ENCODE peak calls at places on chromosomes 11 and 22, in nine cellular contexts. One of them, this sample, is unnamed.

GRCh38 chr22:45852826-45853225 is 124.1 kb downstream of the WNT7B start:
- DNase-seq in NCI-H460: no peak
- DNase-seq in fibroblast of the aortic adventitia: no peak
- DNase-seq in heart left ventricle: no peak
- DNase-seq in right lobe of liver: no peak
- DNase-seq in H4: no peak
- DNase-seq in stimulated activated CD8-positive, alpha-beta memory T cell treated with anti-CD3 and anti-CD28 coated beads, Interleukin-15, amount 100 ng/mL, for 1 hour: no peak
- DNase-seq in activated CD4-positive, alpha-beta memory T cell treated with anti-CD3 and anti-CD28 coated beads, Interleukin-2, amount 10 ng/mL, durations not matched to agents 7 days and 5 days: no peak
- DNase-seq in nephron progenitor cell: no peak
- DNase-seq in this sample: no peak

GRCh38 chr11:113994077-113994954 is 19.4 kb downstream of the HTR3A start:
- DNase-seq in activated CD4-positive, alpha-beta memory T cell treated with anti-CD3 and anti-CD28 coated beads, Interleukin-2, amount 10 ng/mL, durations not matched to agents 7 days and 5 days: peak; percentile 34
- DNase-seq in nephron progenitor cell: peak; percentile 68
- DNase-seq in NCI-H460: no peak
- DNase-seq in heart left ventricle: no peak
- DNase-seq in stimulated activated CD8-positive, alpha-beta memory T cell treated with anti-CD3 and anti-CD28 coated beads, Interleukin-15, amount 100 ng/mL, for 1 hour: peak; percentile 11
- DNase-seq in right lobe of liver: no peak
- DNase-seq in fibroblast of the aortic adventitia: no peak
- DNase-seq in H4: no peak
- DNase-seq in this sample: no peak

GRCh38 chr11:126341760-126342161 is 13.7 kb upstream of the ST3GAL4 start:
- DNase-seq in H4: peak; percentile 75
- DNase-seq in right lobe of liver: no peak
- DNase-seq in nephron progenitor cell: no peak
- DNase-seq in fibroblast of the aortic adventitia: peak; percentile 68
- DNase-seq in NCI-H460: no peak
- DNase-seq in stimulated activated CD8-positive, alpha-beta memory T cell treated with anti-CD3 and anti-CD28 coated beads, Interleukin-15, amount 100 ng/mL, for 1 hour: no peak
- DNase-seq in heart left ventricle: peak; percentile 16
- DNase-seq in activated CD4-positive, alpha-beta memory T cell treated with anti-CD3 and anti-CD28 coated beads, Interleukin-2, amount 10 ng/mL, durations not matched to agents 7 days and 5 days: no peak
- DNase-seq in this sample: peak; percentile 28

GRCh38 chr11:17923213-17923612 is 89.6 kb downstream of the SERGEF start:
- DNase-seq in stimulated activated CD8-positive, alpha-beta memory T cell treated with anti-CD3 and anti-CD28 coated beads, Interleukin-15, amount 100 ng/mL, for 1 hour: no peak
- DNase-seq in fibroblast of the aortic adventitia: peak; percentile 79
- DNase-seq in NCI-H460: no peak
- DNase-seq in heart left ventricle: peak; percentile 39
- DNase-seq in nephron progenitor cell: no peak
- DNase-seq in H4: no peak
- DNase-seq in right lobe of liver: no peak
- DNase-seq in activated CD4-positive, alpha-beta memory T cell treated with anti-CD3 and anti-CD28 coated beads, Interleukin-2, amount 10 ng/mL, durations not matched to agents 7 days and 5 days: no peak
- DNase-seq in this sample: peak; percentile 57

GRCh38 chr11:69518081-69518950 is 36.9 kb downstream of the LINC01488 start:
- DNase-seq in H4: no peak
- DNase-seq in stimulated activated CD8-positive, alpha-beta memory T cell treated with anti-CD3 and anti-CD28 coated beads, Interleukin-15, amount 100 ng/mL, for 1 hour: no peak
- DNase-seq in right lobe of liver: no peak
- DNase-seq in fibroblast of the aortic adventitia: peak; percentile 80
- DNase-seq in heart left ventricle: no peak
- DNase-seq in activated CD4-positive, alpha-beta memory T cell treated with anti-CD3 and anti-CD28 coated beads, Interleukin-2, amount 10 ng/mL, durations not matched to agents 7 days and 5 days: no peak
- DNase-seq in nephron progenitor cell: no peak
- DNase-seq in NCI-H460: no peak
- DNase-seq in this sample: no peak

GRCh38 chr11:2862950-2863618 is 22.5 kb downstream of the CDKN1C start:
- DNase-seq in nephron progenitor cell: no peak
- DNase-seq in stimulated activated CD8-positive, alpha-beta memory T cell treated with anti-CD3 and anti-CD28 coated beads, Interleukin-15, amount 100 ng/mL, for 1 hour: no peak
- DNase-seq in H4: no peak
- DNase-seq in fibroblast of the aortic adventitia: no peak
- DNase-seq in right lobe of liver: no peak
- DNase-seq in heart left ventricle: no peak
- DNase-seq in activated CD4-positive, alpha-beta memory T cell treated with anti-CD3 and anti-CD28 coated beads, Interleukin-2, amount 10 ng/mL, durations not matched to agents 7 days and 5 days: no peak
- DNase-seq in NCI-H460: no peak
- DNase-seq in this sample: no peak

GRCh38 chr11:93585758-93586157 is 42.6 kb upstream of the SMCO4 start:
- DNase-seq in activated CD4-positive, alpha-beta memory T cell treated with anti-CD3 and anti-CD28 coated beads, Interleukin-2, amount 10 ng/mL, durations not matched to agents 7 days and 5 days: no peak
- DNase-seq in H4: peak; percentile 43
- DNase-seq in fibroblast of the aortic adventitia: peak; percentile 45
- DNase-seq in stimulated activated CD8-positive, alpha-beta memory T cell treated with anti-CD3 and anti-CD28 coated beads, Interleukin-15, amount 100 ng/mL, for 1 hour: no peak
- DNase-seq in right lobe of liver: peak; percentile 71
- DNase-seq in nephron progenitor cell: no peak
- DNase-seq in heart left ventricle: no peak
- DNase-seq in NCI-H460: no peak
- DNase-seq in this sample: no peak

GRCh38 chr22:48568736-48569330 is 1258.8 kb downstream of the BRD1 start:
- DNase-seq in NCI-H460: no peak
- DNase-seq in H4: no peak
- DNase-seq in fibroblast of the aortic adventitia: no peak
- DNase-seq in activated CD4-positive, alpha-beta memory T cell treated with anti-CD3 and anti-CD28 coated beads, Interleukin-2, amount 10 ng/mL, durations not matched to agents 7 days and 5 days: no peak
- DNase-seq in heart left ventricle: peak; percentile 13
- DNase-seq in stimulated activated CD8-positive, alpha-beta memory T cell treated with anti-CD3 and anti-CD28 coated beads, Interleukin-15, amount 100 ng/mL, for 1 hour: no peak
- DNase-seq in right lobe of liver: no peak
- DNase-seq in nephron progenitor cell: no peak
- DNase-seq in this sample: no peak

GRCh38 chr11:64058494-64058893 is 22.8 kb downstream of the FLRT1 start:
- DNase-seq in right lobe of liver: no peak
- DNase-seq in NCI-H460: no peak
- DNase-seq in heart left ventricle: peak; percentile 84
- DNase-seq in nephron progenitor cell: no peak
- DNase-seq in H4: no peak
- DNase-seq in stimulated activated CD8-positive, alpha-beta memory T cell treated with anti-CD3 and anti-CD28 coated beads, Interleukin-15, amount 100 ng/mL, for 1 hour: no peak
- DNase-seq in fibroblast of the aortic adventitia: no peak
- DNase-seq in activated CD4-positive, alpha-beta memory T cell treated with anti-CD3 and anti-CD28 coated beads, Interleukin-2, amount 10 ng/mL, durations not matched to agents 7 days and 5 days: no peak
- DNase-seq in this sample: peak; percentile 79

GRCh38 chr11:64088159-64089026 is 52.7 kb downstream of the FLRT1 start:
- DNase-seq in right lobe of liver: no peak
- DNase-seq in fibroblast of the aortic adventitia: no peak
- DNase-seq in activated CD4-positive, alpha-beta memory T cell treated with anti-CD3 and anti-CD28 coated beads, Interleukin-2, amount 10 ng/mL, durations not matched to agents 7 days and 5 days: peak; percentile 17
- DNase-seq in heart left ventricle: no peak
- DNase-seq in NCI-H460: no peak
- DNase-seq in H4: peak; percentile 57
- DNase-seq in nephron progenitor cell: no peak
- DNase-seq in stimulated activated CD8-positive, alpha-beta memory T cell treated with anti-CD3 and anti-CD28 coated beads, Interleukin-15, amount 100 ng/mL, for 1 hour: no peak
- DNase-seq in this sample: no peak

GRCh38 chr11:65739022-65739421 is 18.4 kb upstream of the RNASEH2C start:
- DNase-seq in heart left ventricle: no peak
- DNase-seq in H4: no peak
- DNase-seq in right lobe of liver: no peak
- DNase-seq in stimulated activated CD8-positive, alpha-beta memory T cell treated with anti-CD3 and anti-CD28 coated beads, Interleukin-15, amount 100 ng/mL, for 1 hour: no peak
- DNase-seq in fibroblast of the aortic adventitia: no peak
- DNase-seq in activated CD4-positive, alpha-beta memory T cell treated with anti-CD3 and anti-CD28 coated beads, Interleukin-2, amount 10 ng/mL, durations not matched to agents 7 days and 5 days: no peak
- DNase-seq in nephron progenitor cell: no peak
- DNase-seq in NCI-H460: no peak
- DNase-seq in this sample: no peak

GRCh38 chr11:22554221-22554620 is 71.4 kb downstream of the FANCF start:
- DNase-seq in fibroblast of the aortic adventitia: no peak
- DNase-seq in heart left ventricle: no peak
- DNase-seq in right lobe of liver: no peak
- DNase-seq in nephron progenitor cell: no peak
- DNase-seq in NCI-H460: no peak
- DNase-seq in stimulated activated CD8-positive, alpha-beta memory T cell treated with anti-CD3 and anti-CD28 coated beads, Interleukin-15, amount 100 ng/mL, for 1 hour: no peak
- DNase-seq in H4: no peak
- DNase-seq in activated CD4-positive, alpha-beta memory T cell treated with anti-CD3 and anti-CD28 coated beads, Interleukin-2, amount 10 ng/mL, durations not matched to agents 7 days and 5 days: no peak
- DNase-seq in this sample: no peak

This sample was measured in Right ventricle myocardium superior.